ENCODE peak calls at places on chromosome 2, in five cellular contexts. One of them, this sample, is unnamed.

GRCh38 chr2:41791523-41791922 is 256.3 kb upstream of the PKDCC start:
- DNase-seq in stimulated activated CD4-positive, alpha-beta T cell treated with anti-CD3 and anti-CD28 coated beads, Interleukin-15, amount 100 ng/mL, for 24 hours: peak
- DNase-seq in fibroblast of the aortic adventitia: peak
- DNase-seq in Right ventricle myocardium superior: peak
- DNase-seq in HuH-7: no peak
- DNase-seq in this sample: peak

GRCh38 chr2:234451852-234452625 is 44.8 kb downstream of the ARL4C start:
- DNase-seq in stimulated activated CD4-positive, alpha-beta T cell treated with anti-CD3 and anti-CD28 coated beads, Interleukin-15, amount 100 ng/mL, for 24 hours: no peak
- DNase-seq in fibroblast of the aortic adventitia: peak
- DNase-seq in Right ventricle myocardium superior: no peak
- DNase-seq in HuH-7: no peak
- DNase-seq in this sample: peak

GRCh38 chr2:96887419-96888081 is 17.7 kb upstream of the SEMA4C start:
- DNase-seq in stimulated activated CD4-positive, alpha-beta T cell treated with anti-CD3 and anti-CD28 coated beads, Interleukin-15, amount 100 ng/mL, for 24 hours: no peak
- DNase-seq in fibroblast of the aortic adventitia: peak
- DNase-seq in Right ventricle myocardium superior: peak
- DNase-seq in HuH-7: no peak
- DNase-seq in this sample: peak

GRCh38 chr2:237165405-237166276 is 80.0 kb downstream of the COPS8 start:
- DNase-seq in stimulated activated CD4-positive, alpha-beta T cell treated with anti-CD3 and anti-CD28 coated beads, Interleukin-15, amount 100 ng/mL, for 24 hours: no peak
- DNase-seq in fibroblast of the aortic adventitia: peak
- DNase-seq in Right ventricle myocardium superior: no peak
- DNase-seq in HuH-7: peak
- DNase-seq in this sample: no peak

GRCh38 chr2:29394311-29394710 is 279.1 kb downstream of the CLIP4 start:
- DNase-seq in stimulated activated CD4-positive, alpha-beta T cell treated with anti-CD3 and anti-CD28 coated beads, Interleukin-15, amount 100 ng/mL, for 24 hours: no peak
- DNase-seq in fibroblast of the aortic adventitia: no peak
- DNase-seq in Right ventricle myocardium superior: no peak
- DNase-seq in HuH-7: no peak
- DNase-seq in this sample: no peak

GRCh38 chr2:157732596-157732995 is 103.9 kb upstream of the ACVR1C start:
- DNase-seq in stimulated activated CD4-positive, alpha-beta T cell treated with anti-CD3 and anti-CD28 coated beads, Interleukin-15, amount 100 ng/mL, for 24 hours: no peak
- DNase-seq in fibroblast of the aortic adventitia: no peak
- DNase-seq in Right ventricle myocardium superior: no peak
- DNase-seq in HuH-7: no peak
- DNase-seq in this sample: peak

GRCh38 chr2:131104487-131105155 is 515 bp upstream of the PLEKHB2 start:
- DNase-seq in stimulated activated CD4-positive, alpha-beta T cell treated with anti-CD3 and anti-CD28 coated beads, Interleukin-15, amount 100 ng/mL, for 24 hours: peak
- DNase-seq in fibroblast of the aortic adventitia: peak
- DNase-seq in Right ventricle myocardium superior: no peak
- DNase-seq in HuH-7: peak
- DNase-seq in this sample: peak

GRCh38 chr2:216341151-216341550 is 31.1 kb downstream of the MARCHF4 start:
- DNase-seq in stimulated activated CD4-positive, alpha-beta T cell treated with anti-CD3 and anti-CD28 coated beads, Interleukin-15, amount 100 ng/mL, for 24 hours: peak
- DNase-seq in fibroblast of the aortic adventitia: peak
- DNase-seq in Right ventricle myocardium superior: no peak
- DNase-seq in HuH-7: no peak
- DNase-seq in this sample: no peak

This sample was measured in trophoblast cell.